ENCODE peak calls at places on chromosome 10, in ten cellular contexts. A, I, X, T, Q, Y, G, S, V and D are unnamed samples.

GRCh38 chr10:133466683-133467275 is 13.0 kb downstream of the SCART1 start:
- DNase-seq in A (no peak), I (no peak), X (no peak), T (peak), Q (no peak), Y (no peak), G (no peak), S (no peak), V (no peak), D (no peak)

GRCh38 chr10:69837261-69837660 is 35.6 kb downstream of the COL13A1 start:
- DNase-seq in A (no peak), I (no peak), X (no peak), T (no peak), Q (no peak), Y (no peak), G (no peak), S (no peak), V (no peak), D (no peak)

GRCh38 chr10:2541176-2541575 is 526.2 kb upstream of the PFKP start:
- DNase-seq in A (no peak), I (no peak), X (no peak), T (no peak), Q (no peak), Y (no peak), G (no peak), S (no peak), V (no peak), D (no peak)

GRCh38 chr10:113183543-113183942 is 233.5 kb downstream of the TCF7L2 start:
- DNase-seq in A (no peak), I (no peak), X (no peak), T (no peak), Q (no peak), Y (no peak), G (no peak), S (no peak), V (no peak), D (no peak)

GRCh38 chr10:28627102-28627501 is 50.2 kb upstream of the BAMBI start:
- DNase-seq in A (no peak), I (no peak), X (no peak), T (no peak), Q (no peak), Y (peak), G (no peak), S (peak), V (no peak), D (no peak)

GRCh38 chr10:102227050-102227449 is 951 bp downstream of the ELOVL3 start:
- DNase-seq in A (no peak), I (no peak), X (no peak), T (no peak), Q (no peak), Y (no peak), G (no peak), S (peak), V (no peak), D (no peak)

GRCh38 chr10:21496285-21497176 is 29.0 kb downstream of the SKIDA1 start:
- DNase-seq in A (peak), I (peak), X (peak), T (peak), Q (peak), Y (peak), G (peak), S (no peak), V (peak), D (no peak)

GRCh38 chr10:96431211-96431970 is 72.6 kb upstream of the OPALIN start:
- DNase-seq in A (no peak), I (no peak), X (no peak), T (no peak), Q (no peak), Y (no peak), G (no peak), S (no peak), V (no peak), D (no peak)

GRCh38 chr10:61464461-61465215 is 11.5 kb upstream of the TMEM26 start:
- DNase-seq in A (no peak), I (no peak), X (no peak), T (no peak), Q (no peak), Y (peak), G (no peak), S (peak), V (no peak), D (no peak)

GRCh38 chr10:21171936-21172773 is 275.0 kb upstream of the NEBL start:
- DNase-seq in A (no peak), I (no peak), X (no peak), T (no peak), Q (no peak), Y (no peak), G (no peak), S (no peak), V (no peak), D (no peak)

GRCh38 chr10:18140149-18140956 is at the start of gene CACNB2:
- DNase-seq in A (peak), I (peak), X (peak), T (peak), Q (peak), Y (peak), G (no peak), S (peak), V (peak), D (no peak)

GRCh38 chr10:90227259-90227658 is 525.9 kb downstream of the KIF20B start:
- DNase-seq in A (no peak), I (no peak), X (no peak), T (no peak), Q (no peak), Y (peak), G (peak), S (peak), V (no peak), D (no peak)

GRCh38 chr10:88110355-88110754 is 246.9 kb downstream of the PTEN start:
- DNase-seq in A (no peak), I (no peak), X (no peak), T (no peak), Q (no peak), Y (peak), G (peak), S (peak), V (no peak), D (no peak)
- TF ChIP-seq CTCF in A (no peak), I (no peak), X (no peak), T (no peak), Q (no peak), Y (no peak), G (no peak), S (no peak), V (no peak), D (no peak)

GRCh38 chr10:93541402-93542357 is 24.8 kb upstream of the FFAR4 start:
- DNase-seq in A (peak), I (no peak), X (peak), T (no peak), Q (no peak), Y (peak), G (peak), S (peak), V (peak), D (no peak)
- TF ChIP-seq CTCF in A (peak), I (peak), X (peak), T (peak), Q (no peak), Y (peak), G (peak), S (peak), V (peak), D (peak)

GRCh38 chr10:14241196-14241595 is 89.5 kb downstream of the FRMD4A start:
- DNase-seq in A (no peak), I (no peak), X (no peak), T (no peak), Q (no peak), Y (no peak), G (no peak), S (no peak), V (no peak), D (no peak)

GRCh38 chr10:14236341-14236740 is 94.4 kb downstream of the FRMD4A start:
- DNase-seq in A (no peak), I (no peak), X (no peak), T (no peak), Q (no peak), Y (no peak), G (no peak), S (no peak), V (no peak), D (no peak)

GRCh38 chr10:14244801-14245211 is 85.9 kb downstream of the FRMD4A start:
- DNase-seq in A (no peak), I (no peak), X (no peak), T (no peak), Q (no peak), Y (peak), G (no peak), S (peak), V (no peak), D (no peak)

GRCh38 chr10:14244147-14244546 is 86.6 kb downstream of the FRMD4A start:
- DNase-seq in A (no peak), I (peak), X (no peak), T (no peak), Q (no peak), Y (peak), G (peak), S (no peak), V (no peak), D (no peak)

DNA sequence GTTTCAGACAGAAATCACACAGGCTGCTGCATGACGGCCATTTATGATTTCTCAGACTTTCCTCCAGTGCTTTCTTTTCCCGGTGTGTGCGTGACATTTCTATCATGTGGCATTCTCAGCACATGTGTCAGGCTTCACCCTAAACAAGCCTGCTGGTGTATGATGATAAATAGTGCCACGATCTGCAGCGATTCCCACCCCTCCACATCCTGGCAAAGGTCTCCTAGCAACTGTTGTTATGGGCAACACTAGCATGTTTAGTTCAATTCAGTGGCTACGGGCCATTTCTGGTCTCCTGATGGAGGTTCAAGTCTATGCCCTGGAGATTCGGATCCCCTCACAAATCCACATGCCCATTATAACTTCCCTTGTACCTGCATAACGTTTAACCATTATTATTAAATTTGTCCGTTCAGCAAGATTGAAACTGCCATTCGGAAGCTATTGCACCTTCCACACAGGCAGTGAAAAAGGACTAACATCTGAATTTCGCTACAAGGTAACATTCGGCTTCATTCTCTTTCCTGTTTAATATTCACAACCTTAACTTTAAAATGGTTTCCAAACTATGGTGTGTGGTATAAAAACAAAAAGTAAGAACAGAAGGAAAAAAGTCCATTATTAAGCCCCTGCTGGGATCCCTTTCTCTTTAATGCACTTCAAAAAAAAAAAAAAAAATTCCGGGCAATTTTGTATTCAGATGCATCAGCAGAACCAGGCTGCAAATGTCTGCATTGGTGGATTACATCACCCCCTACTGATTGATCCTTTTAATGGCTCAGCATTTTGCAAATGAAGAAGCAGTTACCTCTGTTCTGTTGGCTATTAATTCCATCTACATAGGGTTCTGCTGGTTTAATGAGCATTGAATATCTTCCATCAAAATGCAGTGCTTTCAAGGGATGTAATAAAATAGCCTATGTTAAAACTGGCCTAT is 90.2 kb downstream of the FRMD4A start:
- DNase-seq in A (no peak), I (no peak), X (no peak), T (no peak), Q (no peak), Y (peak), G (no peak), S (no peak), V (no peak), D (no peak)
- TF ChIP-seq CTCF in A (no peak), I (peak), X (peak), T (peak), Q (no peak), Y (no peak), G (no peak), S (no peak), V (no peak), D (peak)

GRCh38 chr10:43393606-43394360 is 15.2 kb downstream of the HNRNPF start:
- DNase-seq in A (no peak), I (no peak), X (no peak), T (no peak), Q (no peak), Y (no peak), G (no peak), S (no peak), V (peak), D (peak)

GRCh38 chr10:43392757-43393156 is 16.2 kb downstream of the HNRNPF start:
- DNase-seq in A (no peak), I (no peak), X (no peak), T (no peak), Q (no peak), Y (no peak), G (no peak), S (no peak), V (peak), D (peak)

GRCh38 chr10:43389867-43390266 is 18.4 kb downstream of the FXYD4 start:
- DNase-seq in A (no peak), I (no peak), X (no peak), T (no peak), Q (no peak), Y (no peak), G (no peak), S (no peak), V (peak), D (peak)

GRCh38 chr10:43390333-43390732 is 18.7 kb downstream of the HNRNPF start:
- DNase-seq in A (no peak), I (no peak), X (no peak), T (no peak), Q (no peak), Y (no peak), G (no peak), S (no peak), V (peak), D (no peak)

GRCh38 chr10:43390791-43391190 is 18.2 kb downstream of the HNRNPF start:
- DNase-seq in A (peak), I (no peak), X (no peak), T (no peak), Q (no peak), Y (peak), G (peak), S (peak), V (peak), D (peak)
- TF ChIP-seq CTCF in A (peak), I (peak), X (peak), T (peak), Q (no peak), Y (peak), G (no peak), S (peak), V (peak), D (peak)

GRCh38 chr10:103610921-103611511 is 117.5 kb downstream of the NEURL1 start:
- DNase-seq in A (no peak), I (no peak), X (no peak), T (no peak), Q (no peak), Y (no peak), G (no peak), S (no peak), V (no peak), D (no peak)

GRCh38 chr10:103613616-103614015 is 120.1 kb downstream of the NEURL1 start:
- DNase-seq in A (no peak), I (no peak), X (no peak), T (no peak), Q (no peak), Y (no peak), G (no peak), S (no peak), V (no peak), D (no peak)

GRCh38 chr10:103614511-103615158 is 121.1 kb downstream of the NEURL1 start:
- DNase-seq in A (no peak), I (no peak), X (no peak), T (no peak), Q (no peak), Y (no peak), G (no peak), S (peak), V (no peak), D (no peak)

GRCh38 chr10:103610083-103610472 is 116.6 kb downstream of the NEURL1 start:
- DNase-seq in A (no peak), I (no peak), X (no peak), T (no peak), Q (no peak), Y (no peak), G (no peak), S (no peak), V (no peak), D (no peak)

DNA sequence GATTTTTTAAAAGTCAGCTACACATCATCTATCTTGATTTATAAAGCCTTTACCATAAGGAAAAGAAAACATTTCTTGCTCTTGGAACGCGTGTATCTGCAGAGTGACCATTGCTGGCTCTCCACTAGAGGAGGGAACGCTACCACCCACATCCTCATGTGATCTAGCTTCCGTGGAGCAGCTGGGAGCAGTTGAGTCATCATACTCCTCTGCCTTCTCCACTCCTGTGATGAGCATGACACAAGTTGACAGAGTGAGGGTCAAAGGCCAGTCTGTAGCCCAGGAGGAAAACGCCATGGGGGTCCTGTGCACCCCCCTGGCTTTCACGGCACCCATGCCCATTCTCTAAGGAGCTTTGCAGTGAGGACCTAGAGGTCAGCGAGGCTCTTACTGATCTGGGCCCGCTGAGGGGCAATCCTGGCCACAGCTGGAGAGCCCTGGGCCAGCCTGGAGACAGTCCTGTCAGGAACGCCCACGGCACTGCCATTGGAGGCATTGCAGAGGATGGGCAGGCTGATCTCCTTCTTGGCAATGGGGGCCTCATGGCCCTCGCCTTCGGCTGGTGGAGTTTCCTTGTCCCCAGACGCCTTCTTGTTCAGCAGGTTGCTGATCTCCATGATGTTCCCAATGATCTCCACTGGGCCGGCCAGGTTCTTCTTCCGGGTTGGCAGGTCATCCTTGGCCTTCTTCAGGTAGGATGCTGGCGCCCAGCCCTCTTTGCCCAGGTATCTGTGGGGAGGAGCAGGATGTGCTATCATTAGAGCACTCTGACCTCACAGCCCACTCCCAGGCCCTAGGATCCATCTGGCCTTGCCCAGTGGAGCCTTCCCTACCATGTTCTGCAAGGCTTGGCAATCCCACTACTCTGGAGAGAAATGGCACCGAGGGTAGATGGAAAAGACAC is 119.2 kb downstream of the NEURL1 start:
- DNase-seq in A (no peak), I (no peak), X (no peak), T (no peak), Q (no peak), Y (peak), G (no peak), S (peak), V (no peak), D (no peak)
- TF ChIP-seq CTCF in A (no peak), I (no peak), X (no peak), T (no peak), Q (no peak), Y (peak), G (no peak), S (peak), V (no peak), D (no peak)